ENCODE peak calls at places on chromosome 2, in five cellular contexts. P, D, Y, K and A are unnamed samples.

GRCh38 chr2:101952551-101952950 is 39.2 kb upstream of the IL1R2 start:
- DNase-seq in P (no peak), D (no peak), Y (peak; percentile 31), K (no peak), A (no peak)

GRCh38 chr2:43269706-43270105 is 43.3 kb upstream of the ZFP36L2 start:
- DNase-seq in P (no peak), D (peak; percentile 73), Y (no peak), K (no peak), A (no peak)

GRCh38 chr2:205193121-205193520 is 489.2 kb upstream of the NRP2 start:
- DNase-seq in P (no peak), D (no peak), Y (no peak), K (no peak), A (no peak)

GRCh38 chr2:186749179-186749578 is 55.3 kb downstream of the FAM171B start:
- DNase-seq in P (no peak), D (no peak), Y (no peak), K (no peak), A (no peak)

GRCh38 chr2:128732976-128733431 is 414.3 kb upstream of the HS6ST1 start:
- DNase-seq in P (no peak), D (no peak), Y (peak; percentile 79), K (peak; percentile 84), A (no peak)

GRCh38 chr2:211631503-211631902 is 907.1 kb downstream of the ERBB4 start:
- DNase-seq in P (no peak), D (no peak), Y (no peak), K (no peak), A (no peak)

GRCh38 chr2:127829845-127830246 is 18.9 kb upstream of the WDR33 start:
- DNase-seq in P (peak; percentile 21), D (no peak), Y (peak; percentile 49), K (no peak), A (no peak)

GRCh38 chr2:218286570-218287459 is 5.5 kb downstream of the TMBIM1 start:
- DNase-seq in P (peak; percentile 60), D (peak; percentile 94), Y (peak; percentile 98), K (peak; percentile 84), A (peak; percentile 96)

GRCh38 chr2:70871398-70872211 is 36.0 kb upstream of the CD207 start:
- DNase-seq in P (peak; percentile 73), D (peak; percentile 92), Y (peak; percentile 55), K (peak; percentile 57), A (peak; percentile 89)

GRCh38 chr2:221553333-221553732 is 18.8 kb downstream of the EPHA4 start:
- DNase-seq in P (no peak), D (no peak), Y (no peak), K (no peak), A (no peak)

GRCh38 chr2:9071032-9071431 is 67.5 kb upstream of the MBOAT2 start:
- DNase-seq in P (no peak), D (no peak), Y (peak; percentile 99), K (no peak), A (peak; percentile 99)

GRCh38 chr2:181396575-181397062 is 60.6 kb upstream of the ITGA4 start:
- DNase-seq in P (no peak), D (no peak), Y (no peak), K (no peak), A (no peak)

GRCh38 chr2:120971866-120972265 is 236.2 kb downstream of the GLI2 start:
- DNase-seq in P (no peak), D (no peak), Y (no peak), K (no peak), A (no peak)

GRCh38 chr2:199457147-199458016 is at the start of gene SATB2:
- DNase-seq in P (no peak), D (peak; percentile 53), Y (peak; percentile 79), K (no peak), A (peak; percentile 75)

GRCh38 chr2:119809329-119810038 is 49.8 kb downstream of the PTPN4 start:
- DNase-seq in P (no peak), D (no peak), Y (no peak), K (peak; percentile 30), A (peak; percentile 73)

GRCh38 chr2:150392614-150393013 is 94.9 kb downstream of the RND3 start:
- DNase-seq in P (no peak), D (no peak), Y (no peak), K (no peak), A (no peak)

GRCh38 chr2:230942371-230942770 is 17.3 kb upstream of the GPR55 start:
- DNase-seq in P (no peak), D (no peak), Y (no peak), K (no peak), A (no peak)

GRCh38 chr2:217062774-217063173 is 202.9 kb upstream of the TNP1 start:
- DNase-seq in P (no peak), D (no peak), Y (no peak), K (no peak), A (no peak)

GRCh38 chr2:207241198-207241597 is 75.5 kb upstream of the KLF7 start:
- DNase-seq in P (no peak), D (no peak), Y (peak; percentile 74), K (no peak), A (peak; percentile 56)

GRCh38 chr2:171630812-171631626 is 56.2 kb upstream of the DYNC1I2 start:
- DNase-seq in P (no peak), D (no peak), Y (no peak), K (no peak), A (no peak)

GRCh38 chr2:127576433-127577207 is 41.1 kb downstream of the MYO7B start:
- DNase-seq in P (no peak), D (peak; percentile 90), Y (peak; percentile 52), K (no peak), A (peak; percentile 60)

GRCh38 chr2:179536185-179536584 is 271.6 kb upstream of the SESTD1 start:
- DNase-seq in P (no peak), D (no peak), Y (no peak), K (no peak), A (peak; percentile 52)

GRCh38 chr2:134097740-134098139 is 156.1 kb upstream of the MGAT5 start:
- DNase-seq in P (no peak), D (no peak), Y (no peak), K (no peak), A (no peak)

GRCh38 chr2:12456293-12457151 is 260.2 kb upstream of the TRIB2 start:
- DNase-seq in P (peak; percentile 47), D (peak; percentile 94), Y (peak; percentile 96), K (peak; percentile 98), A (peak; percentile 92)

GRCh38 chr2:53559302-53559967 is 208.2 kb upstream of the CHAC2 start:
- DNase-seq in P (no peak), D (no peak), Y (peak; percentile 82), K (no peak), A (peak; percentile 80)

GRCh38 chr2:235723811-235724465 is 230.1 kb downstream of the AGAP1 start:
- DNase-seq in P (no peak), D (no peak), Y (no peak), K (no peak), A (no peak)

GRCh38 chr2:9251154-9252001 is 44.8 kb downstream of the ASAP2 start:
- DNase-seq in P (no peak), D (peak; percentile 54), Y (peak; percentile 82), K (no peak), A (peak; percentile 79)

GRCh38 chr2:65658871-65659270 is 226.5 kb upstream of the SPRED2 start:
- DNase-seq in P (no peak), D (no peak), Y (peak; percentile 15), K (no peak), A (peak; percentile 82)

GRCh38 chr2:158664987-158665386 is 130.1 kb upstream of the DAPL1 start:
- DNase-seq in P (no peak), D (no peak), Y (no peak), K (no peak), A (no peak)

GRCh38 chr2:83686863-83687262 is 772.2 kb downstream of the SUCLG1 start:
- DNase-seq in P (no peak), D (no peak), Y (no peak), K (no peak), A (no peak)

GRCh38 chr2:38098351-38099095 is 22.6 kb upstream of the CYP1B1 start:
- DNase-seq in P (no peak), D (no peak), Y (peak; percentile 19), K (no peak), A (no peak)

GRCh38 chr2:38095655-38095995 is 19.7 kb upstream of the CYP1B1 start:
- DNase-seq in P (no peak), D (no peak), Y (no peak), K (no peak), A (no peak)

GRCh38 chr2:38097611-38098350 is 21.8 kb upstream of the CYP1B1 start:
- DNase-seq in P (no peak), D (no peak), Y (peak; percentile 31), K (no peak), A (no peak)

GRCh38 chr2:38095079-38095478 is 19.1 kb upstream of the CYP1B1 start:
- DNase-seq in P (no peak), D (no peak), Y (no peak), K (no peak), A (no peak)

DNA sequence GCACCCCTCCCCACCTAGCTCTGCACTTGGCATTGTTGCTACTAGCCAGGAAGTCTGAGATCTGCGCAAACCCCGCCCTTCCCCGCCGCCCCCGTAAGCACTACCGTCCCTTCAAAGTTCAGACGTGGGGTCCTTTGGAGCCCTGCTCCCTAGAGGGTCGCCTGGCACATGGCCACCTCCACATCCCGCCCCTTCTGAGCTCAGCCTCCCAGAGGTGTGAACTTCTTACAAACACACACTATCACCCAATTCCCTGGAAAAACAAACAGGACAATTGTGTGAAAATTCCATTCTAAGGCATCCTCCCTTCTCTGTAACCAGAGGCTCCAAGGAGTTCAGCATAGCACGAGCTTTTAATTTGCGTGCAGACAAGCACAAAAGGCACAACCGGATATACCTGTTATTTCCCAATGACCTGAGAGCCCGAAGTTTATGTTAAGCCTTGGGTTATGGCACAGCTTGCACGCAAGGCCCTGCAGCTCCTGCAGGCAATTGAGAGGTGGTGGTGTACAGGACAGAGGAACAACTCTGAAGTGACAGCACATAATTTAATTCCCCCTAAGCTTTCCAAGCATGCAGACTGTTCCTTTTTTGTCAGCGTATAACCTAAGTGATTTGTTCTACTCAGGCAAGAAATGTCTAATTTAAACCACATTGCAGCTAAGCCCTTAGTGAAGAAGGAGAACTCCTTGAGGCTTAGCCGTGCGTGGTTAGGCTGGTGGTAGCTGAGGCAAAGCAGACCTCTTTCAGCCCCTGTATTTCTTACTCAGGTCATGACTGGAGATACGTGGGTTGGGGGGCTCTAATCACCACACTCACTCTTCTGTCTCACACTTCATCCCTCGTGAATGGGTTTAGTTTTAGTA is 20.3 kb upstream of the CYP1B1 start:
- DNase-seq in P (no peak), D (no peak), Y (peak; percentile 89), K (no peak), A (peak; percentile 94)
- H3K27ac ChIP-seq in P (no peak overlapping the region), D (no peak overlapping the region), Y (peak overlapping the region; percentile 85), K (no peak overlapping the region), A (peak overlapping the region; percentile 93)

DNA sequence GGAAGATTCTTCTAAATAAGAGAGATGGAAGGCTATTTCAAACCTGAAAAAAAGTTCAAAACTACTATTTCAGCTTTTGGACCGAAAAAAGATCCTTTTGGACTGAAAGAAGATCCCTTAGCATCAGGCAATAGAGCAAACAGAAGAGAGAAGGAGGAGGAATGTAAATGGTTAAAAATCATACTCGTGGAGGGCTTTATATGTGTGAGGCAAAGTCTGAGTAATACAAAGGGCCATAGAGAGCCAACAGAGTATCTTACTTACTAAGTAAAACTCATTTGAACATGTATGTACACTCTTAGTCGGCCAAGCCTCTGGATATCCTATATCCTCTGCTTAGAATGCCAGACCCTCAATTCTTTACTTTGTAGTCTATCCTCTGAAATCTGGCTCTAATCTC is 55.7 kb downstream of the ITSN2 start:
- DNase-seq in P (no peak), D (no peak), Y (no peak), K (no peak), A (no peak)
- H3K27ac ChIP-seq in P (no peak overlapping the region), D (no peak overlapping the region), Y (no peak overlapping the region), K (no peak overlapping the region), A (no peak overlapping the region)

GRCh38 chr2:23564618-23564967 is 179.6 kb downstream of the KLHL29 start:
- DNase-seq in P (no peak), D (no peak), Y (peak; percentile 71), K (no peak), A (no peak)
- H3K27ac ChIP-seq in P (no peak overlapping the region), D (peak overlapping the region; percentile 31), Y (no peak overlapping the region), K (peak overlapping the region; percentile 61), A (no peak overlapping the region)

GRCh38 chr2:202436631-202437030 is 60.5 kb downstream of the BMPR2 start:
- DNase-seq in P (no peak), D (no peak), Y (no peak), K (no peak), A (no peak)
- H3K27ac ChIP-seq in P (no peak overlapping the region), D (no peak overlapping the region), Y (no peak overlapping the region), K (no peak overlapping the region), A (no peak overlapping the region)